ENCODE peak calls at places on chromosome 13, in nine cellular contexts. One of them, this sample, is unnamed.

GRCh38 chr13:114224201-114224600 is 10.5 kb upstream of the CDC16 start:
- DNase-seq in astrocyte of the spinal cord: no peak
- DNase-seq in lower leg skin: no peak
- DNase-seq in endodermal cell: no peak
- DNase-seq in adrenal gland: no peak
- DNase-seq in CD8-positive, alpha-beta T cell: no peak
- DNase-seq in mammary epithelial cell: no peak
- DNase-seq in SK-N-SH: no peak
- DNase-seq in cardiac muscle cell: no peak
- DNase-seq in this sample: no peak

GRCh38 chr13:94232161-94232560 is 247.3 kb downstream of the DCT start:
- DNase-seq in endodermal cell: no peak
- DNase-seq in SK-N-SH: no peak
- DNase-seq in CD8-positive, alpha-beta T cell: no peak
- DNase-seq in mammary epithelial cell: no peak
- DNase-seq in adrenal gland: peak
- DNase-seq in cardiac muscle cell: no peak
- DNase-seq in astrocyte of the spinal cord: no peak
- DNase-seq in lower leg skin: no peak
- DNase-seq in this sample: no peak

GRCh38 chr13:44899967-44900366 is 89.3 kb downstream of the NUFIP1 start:
- DNase-seq in endodermal cell: no peak
- DNase-seq in mammary epithelial cell: no peak
- DNase-seq in adrenal gland: no peak
- DNase-seq in cardiac muscle cell: no peak
- DNase-seq in astrocyte of the spinal cord: no peak
- DNase-seq in lower leg skin: no peak
- DNase-seq in SK-N-SH: peak
- DNase-seq in CD8-positive, alpha-beta T cell: no peak
- DNase-seq in this sample: no peak

GRCh38 chr13:42753697-42754096 is 27.7 kb upstream of the FAM216B start:
- DNase-seq in astrocyte of the spinal cord: no peak
- DNase-seq in CD8-positive, alpha-beta T cell: no peak
- DNase-seq in mammary epithelial cell: no peak
- DNase-seq in SK-N-SH: no peak
- DNase-seq in endodermal cell: no peak
- DNase-seq in cardiac muscle cell: no peak
- DNase-seq in adrenal gland: no peak
- DNase-seq in lower leg skin: no peak
- DNase-seq in this sample: no peak

GRCh38 chr13:97310809-97311436 is 88.8 kb downstream of the MBNL2 start:
- DNase-seq in mammary epithelial cell: no peak
- DNase-seq in lower leg skin: no peak
- DNase-seq in endodermal cell: no peak
- DNase-seq in adrenal gland: no peak
- DNase-seq in cardiac muscle cell: no peak
- DNase-seq in astrocyte of the spinal cord: no peak
- DNase-seq in SK-N-SH: peak
- DNase-seq in CD8-positive, alpha-beta T cell: no peak
- DNase-seq in this sample: no peak

GRCh38 chr13:101554420-101555125 is 102.1 kb downstream of the ITGBL1 start:
- DNase-seq in lower leg skin: no peak
- DNase-seq in cardiac muscle cell: no peak
- DNase-seq in astrocyte of the spinal cord: no peak
- DNase-seq in mammary epithelial cell: peak
- DNase-seq in adrenal gland: no peak
- DNase-seq in endodermal cell: no peak
- DNase-seq in CD8-positive, alpha-beta T cell: no peak
- DNase-seq in SK-N-SH: no peak
- DNase-seq in this sample: peak

GRCh38 chr13:87426737-87427136 is 244.4 kb upstream of the SLITRK5 start:
- DNase-seq in lower leg skin: no peak
- DNase-seq in cardiac muscle cell: no peak
- DNase-seq in endodermal cell: no peak
- DNase-seq in CD8-positive, alpha-beta T cell: no peak
- DNase-seq in astrocyte of the spinal cord: no peak
- DNase-seq in adrenal gland: no peak
- DNase-seq in SK-N-SH: no peak
- DNase-seq in mammary epithelial cell: no peak
- DNase-seq in this sample: no peak

GRCh38 chr13:72390909-72391308 is 336.5 kb downstream of the MZT1 start:
- DNase-seq in SK-N-SH: no peak
- DNase-seq in lower leg skin: no peak
- DNase-seq in CD8-positive, alpha-beta T cell: no peak
- DNase-seq in adrenal gland: peak
- DNase-seq in endodermal cell: no peak
- DNase-seq in mammary epithelial cell: peak
- DNase-seq in astrocyte of the spinal cord: peak
- DNase-seq in cardiac muscle cell: no peak
- DNase-seq in this sample: peak

GRCh38 chr13:50729177-50729576 is 114.3 kb downstream of the DLEU7 start:
- DNase-seq in astrocyte of the spinal cord: no peak
- DNase-seq in adrenal gland: no peak
- DNase-seq in SK-N-SH: no peak
- DNase-seq in cardiac muscle cell: no peak
- DNase-seq in CD8-positive, alpha-beta T cell: no peak
- DNase-seq in mammary epithelial cell: no peak
- DNase-seq in endodermal cell: no peak
- DNase-seq in lower leg skin: no peak
- DNase-seq in this sample: no peak

GRCh38 chr13:90430127-90430526 is 917.4 kb upstream of the MIR17HG start:
- DNase-seq in astrocyte of the spinal cord: no peak
- DNase-seq in lower leg skin: no peak
- DNase-seq in CD8-positive, alpha-beta T cell: no peak
- DNase-seq in adrenal gland: no peak
- DNase-seq in mammary epithelial cell: no peak
- DNase-seq in SK-N-SH: no peak
- DNase-seq in endodermal cell: no peak
- DNase-seq in cardiac muscle cell: no peak
- DNase-seq in this sample: peak

GRCh38 chr13:88707652-88708051 is 1036.5 kb downstream of the SLITRK5 start:
- DNase-seq in CD8-positive, alpha-beta T cell: no peak
- DNase-seq in adrenal gland: no peak
- DNase-seq in cardiac muscle cell: no peak
- DNase-seq in SK-N-SH: no peak
- DNase-seq in mammary epithelial cell: no peak
- DNase-seq in lower leg skin: no peak
- DNase-seq in astrocyte of the spinal cord: no peak
- DNase-seq in endodermal cell: no peak
- DNase-seq in this sample: no peak

GRCh38 chr13:88701551-88701950 is 1030.4 kb downstream of the SLITRK5 start:
- DNase-seq in mammary epithelial cell: no peak
- DNase-seq in adrenal gland: no peak
- DNase-seq in CD8-positive, alpha-beta T cell: no peak
- DNase-seq in cardiac muscle cell: no peak
- DNase-seq in SK-N-SH: no peak
- DNase-seq in astrocyte of the spinal cord: no peak
- DNase-seq in lower leg skin: no peak
- DNase-seq in endodermal cell: no peak
- DNase-seq in this sample: no peak

DNA sequence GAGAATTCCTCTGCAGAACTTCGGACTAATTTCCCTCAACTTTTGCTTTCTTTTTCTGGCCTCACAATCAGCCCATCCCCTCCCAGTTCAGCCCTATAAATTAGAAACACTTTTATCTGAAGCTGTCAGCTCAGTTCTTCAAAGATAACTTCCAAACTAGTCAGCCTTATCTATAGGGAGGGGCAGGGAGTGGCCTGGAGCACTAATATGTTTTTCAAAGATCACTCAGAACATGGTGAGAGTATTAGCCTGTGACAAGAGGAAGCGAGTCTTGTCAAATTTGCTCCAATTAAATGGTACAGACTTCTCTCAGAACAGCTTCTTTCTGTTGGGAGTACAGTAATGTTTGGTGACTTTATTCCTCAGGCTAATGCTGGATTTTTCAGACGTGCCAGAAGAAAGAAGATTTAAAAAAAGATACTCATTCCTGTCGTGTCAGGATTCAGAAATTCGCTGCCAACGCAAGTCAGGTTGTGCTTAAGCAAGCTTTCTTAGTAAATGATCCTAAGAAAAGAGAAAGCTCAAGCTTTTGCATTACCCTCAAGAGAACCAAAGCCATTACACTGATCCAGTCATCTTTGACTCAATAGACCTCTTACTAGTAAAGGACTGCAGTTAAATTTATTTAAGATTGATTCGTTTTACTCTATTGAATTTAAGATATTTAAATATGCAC is 1033.6 kb downstream of the SLITRK5 start:
- DNase-seq in mammary epithelial cell: no peak
- DNase-seq in SK-N-SH: no peak
- DNase-seq in endodermal cell: no peak
- DNase-seq in cardiac muscle cell: peak
- DNase-seq in lower leg skin: no peak
- DNase-seq in CD8-positive, alpha-beta T cell: no peak
- DNase-seq in astrocyte of the spinal cord: no peak
- DNase-seq in adrenal gland: no peak
- DNase-seq in this sample: no peak
- H3K4me3 ChIP-seq in mammary epithelial cell: no peak
- H3K4me3 ChIP-seq in SK-N-SH: no peak
- H3K4me3 ChIP-seq in endodermal cell: no peak
- H3K4me3 ChIP-seq in cardiac muscle cell: no peak
- H3K4me3 ChIP-seq in lower leg skin: no peak
- H3K4me3 ChIP-seq in CD8-positive, alpha-beta T cell: no peak
- H3K4me3 ChIP-seq in astrocyte of the spinal cord: no peak
- H3K4me3 ChIP-seq in adrenal gland: peak
- H3K4me3 ChIP-seq in this sample: no peak

GRCh38 chr13:57632276-57633140 is 964 bp downstream of the PCDH17 start:
- DNase-seq in astrocyte of the spinal cord: peak
- DNase-seq in cardiac muscle cell: peak
- DNase-seq in endodermal cell: peak
- DNase-seq in SK-N-SH: peak
- DNase-seq in CD8-positive, alpha-beta T cell: no peak
- DNase-seq in mammary epithelial cell: no peak
- DNase-seq in lower leg skin: no peak
- DNase-seq in adrenal gland: no peak
- DNase-seq in this sample: no peak

GRCh38 chr13:57631607-57632275 is at the start of gene PCDH17:
- DNase-seq in cardiac muscle cell: peak
- DNase-seq in CD8-positive, alpha-beta T cell: no peak
- DNase-seq in lower leg skin: no peak
- DNase-seq in astrocyte of the spinal cord: peak
- DNase-seq in adrenal gland: peak
- DNase-seq in endodermal cell: no peak
- DNase-seq in SK-N-SH: peak
- DNase-seq in mammary epithelial cell: no peak
- DNase-seq in this sample: peak

GRCh38 chr13:57633950-57634828 is 2.6 kb downstream of the PCDH17 start:
- DNase-seq in lower leg skin: no peak
- DNase-seq in SK-N-SH: peak
- DNase-seq in endodermal cell: peak
- DNase-seq in adrenal gland: peak
- DNase-seq in cardiac muscle cell: no peak
- DNase-seq in astrocyte of the spinal cord: no peak
- DNase-seq in mammary epithelial cell: no peak
- DNase-seq in CD8-positive, alpha-beta T cell: no peak
- DNase-seq in this sample: no peak

GRCh38 chr13:57634829-57635165 is 3.3 kb downstream of the PCDH17 start:
- DNase-seq in astrocyte of the spinal cord: no peak
- DNase-seq in SK-N-SH: peak
- DNase-seq in endodermal cell: no peak
- DNase-seq in cardiac muscle cell: no peak
- DNase-seq in CD8-positive, alpha-beta T cell: no peak
- DNase-seq in lower leg skin: peak
- DNase-seq in mammary epithelial cell: no peak
- DNase-seq in adrenal gland: no peak
- DNase-seq in this sample: no peak

DNA sequence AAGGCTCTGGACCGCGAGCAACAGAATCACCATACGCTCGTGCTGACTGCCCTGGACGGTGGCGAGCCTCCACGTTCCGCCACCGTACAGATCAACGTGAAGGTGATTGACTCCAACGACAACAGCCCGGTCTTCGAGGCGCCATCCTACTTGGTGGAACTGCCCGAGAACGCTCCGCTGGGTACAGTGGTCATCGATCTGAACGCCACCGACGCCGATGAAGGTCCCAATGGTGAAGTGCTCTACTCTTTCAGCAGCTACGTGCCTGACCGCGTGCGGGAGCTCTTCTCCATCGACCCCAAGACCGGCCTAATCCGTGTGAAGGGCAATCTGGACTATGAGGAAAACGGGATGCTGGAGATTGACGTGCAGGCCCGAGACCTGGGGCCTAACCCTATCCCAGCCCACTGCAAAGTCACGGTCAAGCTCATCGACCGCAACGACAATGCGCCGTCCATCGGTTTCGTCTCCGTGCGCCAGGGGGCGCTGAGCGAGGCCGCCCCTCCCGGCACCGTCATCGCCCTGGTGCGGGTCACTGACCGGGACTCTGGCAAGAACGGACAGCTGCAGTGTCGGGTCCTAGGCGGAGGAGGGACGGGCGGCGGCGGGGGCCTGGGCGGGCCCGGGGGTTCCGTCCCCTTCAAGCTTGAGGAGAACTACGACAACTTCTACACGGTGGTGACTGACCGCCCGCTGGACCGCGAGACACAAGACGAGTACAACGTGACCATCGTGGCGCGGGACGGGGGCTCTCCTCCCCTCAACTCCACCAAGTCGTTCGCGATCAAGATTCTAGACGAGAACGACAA is 1.8 kb downstream of the PCDH17 start:
- DNase-seq in endodermal cell: peak
- DNase-seq in lower leg skin: peak
- DNase-seq in mammary epithelial cell: no peak
- DNase-seq in cardiac muscle cell: peak
- DNase-seq in astrocyte of the spinal cord: no peak
- DNase-seq in adrenal gland: peak
- DNase-seq in CD8-positive, alpha-beta T cell: no peak
- DNase-seq in SK-N-SH: peak
- DNase-seq in this sample: no peak
- TF ChIP-seq CTCF in endodermal cell: peak
- TF ChIP-seq CTCF in lower leg skin: no peak
- TF ChIP-seq CTCF in mammary epithelial cell: no peak
- TF ChIP-seq CTCF in cardiac muscle cell: peak
- TF ChIP-seq CTCF in astrocyte of the spinal cord: peak
- TF ChIP-seq CTCF in adrenal gland: peak
- TF ChIP-seq CTCF in CD8-positive, alpha-beta T cell: no peak
- TF ChIP-seq CTCF in SK-N-SH: peak
- TF ChIP-seq CTCF in this sample: no peak

GRCh38 chr13:26476111-26476743 is 81.3 kb upstream of the WASF3 start:
- DNase-seq in lower leg skin: no peak
- DNase-seq in SK-N-SH: no peak
- DNase-seq in astrocyte of the spinal cord: peak
- DNase-seq in endodermal cell: peak
- DNase-seq in adrenal gland: peak
- DNase-seq in mammary epithelial cell: no peak
- DNase-seq in cardiac muscle cell: no peak
- DNase-seq in CD8-positive, alpha-beta T cell: no peak
- DNase-seq in this sample: peak
- H3K4me3 ChIP-seq in lower leg skin: no peak
- H3K4me3 ChIP-seq in SK-N-SH: no peak
- H3K4me3 ChIP-seq in astrocyte of the spinal cord: peak
- H3K4me3 ChIP-seq in endodermal cell: peak
- H3K4me3 ChIP-seq in adrenal gland: no peak
- H3K4me3 ChIP-seq in mammary epithelial cell: no peak
- H3K4me3 ChIP-seq in cardiac muscle cell: no peak
- H3K4me3 ChIP-seq in CD8-positive, alpha-beta T cell: no peak
- H3K4me3 ChIP-seq in this sample: peak

DNA sequence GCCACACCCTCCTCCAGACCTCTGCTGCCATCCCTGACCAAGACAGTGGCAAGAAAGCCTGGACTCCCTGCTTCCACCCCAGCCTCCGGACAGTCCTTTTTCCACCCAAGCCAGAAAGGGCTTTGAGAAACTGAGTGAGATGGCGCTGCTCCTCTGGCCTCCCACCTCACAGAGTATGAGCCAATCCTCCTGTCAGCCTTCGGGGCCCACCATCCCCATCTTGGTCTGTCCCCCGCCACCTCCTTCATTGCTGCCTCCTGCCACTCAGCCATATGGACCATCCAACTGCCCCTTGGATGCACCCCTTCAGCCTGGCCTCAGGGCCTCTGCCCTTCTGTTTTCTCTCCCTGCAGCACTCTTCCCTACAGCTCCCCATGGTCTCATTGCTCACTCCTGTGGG is 125.7 kb downstream of the CRYL1 start:
- DNase-seq in SK-N-SH: no peak
- DNase-seq in adrenal gland: no peak
- DNase-seq in mammary epithelial cell: no peak
- DNase-seq in cardiac muscle cell: no peak
- DNase-seq in lower leg skin: peak
- DNase-seq in CD8-positive, alpha-beta T cell: no peak
- DNase-seq in astrocyte of the spinal cord: no peak
- DNase-seq in endodermal cell: peak
- DNase-seq in this sample: no peak
- TF ChIP-seq CTCF in SK-N-SH: no peak
- TF ChIP-seq CTCF in adrenal gland: no peak
- TF ChIP-seq CTCF in mammary epithelial cell: no peak
- TF ChIP-seq CTCF in cardiac muscle cell: no peak
- TF ChIP-seq CTCF in lower leg skin: no peak
- TF ChIP-seq CTCF in CD8-positive, alpha-beta T cell: no peak
- TF ChIP-seq CTCF in astrocyte of the spinal cord: no peak
- TF ChIP-seq CTCF in endodermal cell: no peak
- TF ChIP-seq CTCF in this sample: no peak

This sample was measured in AG10803.